ENCODE peak calls at places on chromosome 4, in eight cellular contexts. V is colonic mucosa; A is GM23248; L is transverse colon; E is Right ventricle myocardium superior; Z is MG63; Y is pancreas; R is stimulated activated CD8-positive, alpha-beta memory T cell treated with anti-CD3 and anti-CD28 coated beads, Interleukin-2, amount 100 ng/mL, for 1 hour. K is an unnamed sample.

GRCh38 chr4:38678078-38678477 is 14.1 kb downstream of the KLF3 start:
- DNase-seq in V (no peak), L (no peak), E (no peak), A (peak; percentile 97), R (no peak), Z (peak; percentile 73), Y (no peak), K (no peak)

GRCh38 chr4:8188085-8188484 is 11.0 kb upstream of the SH3TC1 start:
- DNase-seq in R (no peak), V (no peak), E (no peak), Y (no peak), A (peak; percentile 68), L (no peak), Z (peak; percentile 79), K (no peak)

GRCh38 chr4:77152421-77152820 is 4.6 kb upstream of the CCNG2 start:
- DNase-seq in V (no peak), L (no peak), Y (peak; percentile 8), R (no peak), Z (no peak), E (no peak), A (peak; percentile 14), K (no peak)

GRCh38 chr4:148883891-148884290 is 441.7 kb upstream of the NR3C2 start:
- DNase-seq in R (no peak), A (no peak), Y (peak; percentile 4), V (no peak), E (no peak), Z (no peak), L (no peak), K (no peak)

GRCh38 chr4:14375816-14376215 is 626.5 kb upstream of the CPEB2 start:
- DNase-seq in L (no peak), V (no peak), A (peak; percentile 11), Z (no peak), Y (no peak), E (no peak), R (no peak), K (no peak)

GRCh38 chr4:169660929-169661328 is 40.6 kb downstream of the CLCN3 start:
- DNase-seq in R (no peak), L (no peak), V (no peak), Y (no peak), Z (no peak), A (no peak), E (no peak), K (no peak)

GRCh38 chr4:98779021-98779420 is 120.6 kb upstream of the TSPAN5 start:
- DNase-seq in Z (no peak), V (no peak), A (no peak), R (no peak), E (no peak), Y (no peak), L (no peak), K (no peak)

GRCh38 chr4:173835863-173836262 is 305.8 kb upstream of the HAND2 start:
- DNase-seq in Z (peak; percentile 33), V (no peak), Y (no peak), A (peak; percentile 70), L (peak; percentile 7), E (peak; percentile 47), R (no peak), K (peak; percentile 12)

GRCh38 chr4:109147135-109147534 is 155.3 kb downstream of the COL25A1 start:
- DNase-seq in R (no peak), Y (no peak), L (no peak), A (no peak), V (no peak), Z (no peak), E (no peak), K (no peak)

GRCh38 chr4:174423257-174423944 is 98.9 kb downstream of the HPGD start:
- DNase-seq in A (peak; percentile 86), V (peak; percentile 25), L (no peak), R (no peak), Z (peak; percentile 92), E (no peak), Y (peak; percentile 17), K (peak; percentile 29)

GRCh38 chr4:102449751-102450352 is 51.3 kb upstream of the NFKB1 start:
- DNase-seq in Y (peak; percentile 13), E (no peak), A (peak; percentile 73), Z (no peak), L (peak; percentile 46), V (peak; percentile 63), R (no peak), K (peak; percentile 59)